ENCODE peak calls at places on chromosomes 11 and 22, in six cellular contexts. Q is cardiac muscle cell; W is neural progenitor cell; L is gastrocnemius medialis; S is naive thymus-derived CD4-positive, alpha-beta T cell; U is right lobe of liver. V is an unnamed sample.

GRCh38 chr11:65814131-65814959 is 19.4 kb upstream of the SNX32 start:
- DNase-seq in Q (no peak), W (no peak), L (no peak), S (no peak), U (no peak), V (no peak)

GRCh38 chr11:45094958-45095690 is 51.3 kb upstream of the PRDM11 start:
- DNase-seq in Q (no peak), W (no peak), L (no peak), S (no peak), U (no peak), V (no peak)

GRCh38 chr22:21778705-21779363 is 43.2 kb upstream of the YPEL1 start:
- DNase-seq in Q (no peak), W (no peak), L (no peak), S (no peak), U (no peak), V (no peak)

GRCh38 chr11:970319-970871 is 44.7 kb downstream of the AP2A2 start:
- DNase-seq in Q (no peak), W (no peak), L (no peak), S (peak; percentile 20), U (no peak), V (no peak)

GRCh38 chr11:71474141-71474770 is 21.3 kb downstream of the NADSYN1 start:
- DNase-seq in Q (no peak), W (no peak), L (no peak), S (no peak), U (no peak), V (no peak)

GRCh38 chr11:75490221-75491181 is 35.2 kb downstream of the GDPD5 start:
- DNase-seq in Q (no peak), W (no peak), L (no peak), S (no peak), U (no peak), V (no peak)

GRCh38 chr11:77871855-77872254 is 50.9 kb downstream of the AAMDC start:
- DNase-seq in Q (no peak), W (no peak), L (no peak), S (no peak), U (no peak), V (no peak)

GRCh38 chr11:108019870-108020540 is 11.3 kb downstream of the CUL5 start:
- DNase-seq in Q (peak; percentile 31), W (no peak), L (peak; percentile 24), S (no peak), U (no peak), V (no peak)

GRCh38 chr11:3855808-3856491 is 486 bp downstream of the STIM1 start:
- DNase-seq in Q (peak; percentile 51), W (peak; percentile 37), L (peak; percentile 64), S (peak; percentile 40), U (peak; percentile 83), V (no peak)

GRCh38 chr11:124740277-124740882 is 638 bp downstream of the NRGN start:
- DNase-seq in Q (no peak), W (peak; percentile 53), L (no peak), S (peak; percentile 50), U (peak; percentile 70), V (no peak)

GRCh38 chr11:7364660-7365059 is 113.0 kb downstream of the SYT9 start:
- DNase-seq in Q (no peak), W (no peak), L (no peak), S (no peak), U (no peak), V (no peak)

GRCh38 chr22:31122532-31123291 is at the start of gene INPP5J:
- DNase-seq in Q (peak; percentile 84), W (peak; percentile 58), L (no peak), S (no peak), U (no peak), V (no peak)

GRCh38 chr22:44580176-44580575 is 82.1 kb upstream of the RTL6 start:
- DNase-seq in Q (no peak), W (no peak), L (no peak), S (no peak), U (peak; percentile 11), V (no peak)

GRCh38 chr11:76770642-76771445 is 12.3 kb upstream of the TSKU start:
- DNase-seq in Q (no peak), W (peak; percentile 70), L (peak; percentile 58), S (no peak), U (peak; percentile 91), V (no peak)

GRCh38 chr11:65692367-65692766 is 19.7 kb upstream of the KAT5 start:
- DNase-seq in Q (no peak), W (no peak), L (no peak), S (no peak), U (no peak), V (no peak)

GRCh38 chr11:1757861-1758610 is 5.7 kb downstream of the CTSD start:
- DNase-seq in Q (no peak), W (no peak), L (no peak), S (peak; percentile 56), U (peak; percentile 64), V (no peak)

GRCh38 chr22:49881856-49882255 is 28.2 kb downstream of the ZBED4 start:
- DNase-seq in Q (no peak), W (no peak), L (no peak), S (no peak), U (no peak), V (peak; percentile 8)
- H3K4me3 ChIP-seq in Q (no peak overlapping the region), W (no peak overlapping the region), L (no peak overlapping the region), S (no peak overlapping the region), U (no peak overlapping the region), V (no peak overlapping the region)

GRCh38 chr22:43152355-43153071 is 1.2 kb downstream of the TSPO start:
- DNase-seq in Q (no peak), W (no peak), L (peak; percentile 45), S (peak; percentile 64), U (peak; percentile 76), V (no peak)

GRCh38 chr22:43152001-43152354 is 619 bp downstream of the TSPO start:
- DNase-seq in Q (no peak), W (no peak), L (no peak), S (no peak), U (no peak), V (no peak)

GRCh38 chr22:43151251-43152000 is at the start of gene TSPO:
- DNase-seq in Q (peak; percentile 57), W (peak; percentile 54), L (peak; percentile 59), S (peak; percentile 38), U (peak; percentile 86), V (no peak)

GRCh38 chr22:43148581-43148980 is 2.8 kb upstream of the TSPO start:
- DNase-seq in Q (no peak), W (no peak), L (no peak), S (no peak), U (no peak), V (no peak)

DNA sequence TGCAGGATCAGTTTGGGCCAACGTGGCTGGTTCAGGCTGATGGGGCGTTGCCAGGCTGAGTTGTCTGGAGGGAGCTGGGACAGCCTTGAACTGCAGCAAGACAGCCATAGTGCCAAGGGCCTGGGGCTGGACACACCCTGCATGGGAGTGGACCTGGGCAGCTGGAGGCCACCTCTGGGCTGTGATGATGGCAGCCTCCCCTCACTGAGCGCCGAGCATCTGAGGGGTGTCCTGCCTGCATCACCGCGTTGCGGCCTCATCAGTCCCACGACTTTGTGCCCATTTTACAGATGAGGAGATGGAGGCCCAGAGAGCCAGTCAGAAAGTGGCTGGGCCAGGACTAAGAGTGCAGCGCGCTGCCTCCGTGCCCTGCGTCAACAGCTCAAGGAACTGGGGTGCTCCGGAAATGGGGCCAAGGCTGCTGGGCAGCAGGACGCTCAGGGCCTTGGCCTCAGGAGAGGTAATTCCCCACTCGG is 590 bp upstream of the TSPO start:
- DNase-seq in Q (no peak), W (no peak), L (no peak), S (no peak), U (no peak), V (no peak)
- H3K4me3 ChIP-seq in Q (peak overlapping the region; percentile 36), W (peak overlapping the region; percentile 54), L (peak overlapping the region; percentile 78), S (peak overlapping the region; percentile 90), U (peak overlapping the region; percentile 77), V (peak overlapping the region; percentile 60)

DNA sequence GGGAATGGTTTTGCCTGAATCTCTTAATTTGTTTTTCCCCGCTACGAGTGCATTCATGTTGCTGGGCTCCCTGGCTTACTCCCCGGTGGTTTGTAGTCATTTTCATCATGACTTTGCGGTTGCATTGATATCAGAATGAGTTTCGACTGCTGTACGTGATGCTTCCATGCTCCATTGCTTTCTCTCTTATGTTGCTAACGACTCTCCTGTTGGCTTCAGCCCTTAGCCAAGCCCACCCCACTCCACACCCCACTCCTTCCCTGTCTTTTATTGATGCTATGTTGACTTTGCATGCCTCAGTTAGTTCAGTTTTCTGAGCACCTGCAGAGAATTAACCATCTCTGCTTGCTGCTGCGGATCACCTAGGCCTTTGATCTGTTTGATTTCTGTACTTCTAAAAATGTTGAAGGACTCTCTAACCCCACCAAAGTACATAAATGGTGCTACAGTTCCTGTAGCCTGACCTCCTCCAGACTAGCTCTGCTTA is 65.3 kb downstream of the ARFGAP2 start:
- DNase-seq in Q (no peak), W (no peak), L (no peak), S (no peak), U (no peak), V (peak; percentile 61)
- H3K4me3 ChIP-seq in Q (no peak overlapping the region), W (no peak overlapping the region), L (no peak overlapping the region), S (no peak overlapping the region), U (no peak overlapping the region), V (no peak overlapping the region)

DNA sequence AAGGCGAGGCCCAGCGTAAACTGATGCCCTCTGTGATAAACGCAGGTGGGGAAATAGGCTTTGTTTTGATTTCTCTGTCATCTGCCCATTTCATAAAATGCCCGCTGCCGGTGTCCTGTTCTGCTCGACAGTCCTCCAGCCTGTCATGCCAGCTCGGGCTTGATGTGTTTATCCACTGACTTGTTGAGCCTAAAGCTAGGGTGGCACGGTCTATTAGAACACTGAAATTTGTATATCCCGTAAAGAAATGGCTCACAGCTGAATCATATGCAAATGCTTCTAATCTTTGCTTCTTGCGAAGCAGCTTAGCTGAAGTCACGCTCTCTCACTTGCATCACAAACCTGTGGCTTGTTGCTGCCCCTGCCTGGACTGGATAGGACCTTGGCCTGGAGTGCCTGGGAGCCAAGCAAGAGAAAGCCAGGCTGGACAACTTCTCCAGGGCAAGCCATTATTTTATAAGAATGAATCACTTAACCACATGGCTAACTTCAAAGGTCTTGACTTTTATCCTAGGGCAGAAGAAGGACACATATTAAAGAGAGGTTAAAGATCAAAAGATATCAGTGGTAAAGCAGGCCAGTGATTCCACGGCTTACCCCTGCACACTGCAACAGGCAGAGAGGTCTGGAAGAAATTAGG is 33.1 kb downstream of the EHF start:
- DNase-seq in Q (no peak), W (peak; percentile 11), L (peak; percentile 51), S (no peak), U (peak; percentile 88), V (no peak)
- H3K4me3 ChIP-seq in Q (no peak overlapping the region), W (no peak overlapping the region), L (no peak overlapping the region), S (no peak overlapping the region), U (no peak overlapping the region), V (no peak overlapping the region)

GRCh38 chr22:46031965-46032851 is 55.2 kb upstream of the WNT7B start:
- DNase-seq in Q (no peak), W (no peak), L (no peak), S (no peak), U (peak; percentile 48), V (no peak)

GRCh38 chr22:46030241-46030880 is 53.4 kb upstream of the WNT7B start:
- DNase-seq in Q (no peak), W (no peak), L (no peak), S (no peak), U (peak; percentile 41), V (no peak)

GRCh38 chr22:46031066-46031465 is 54.1 kb upstream of the WNT7B start:
- DNase-seq in Q (no peak), W (no peak), L (no peak), S (no peak), U (peak; percentile 57), V (no peak)

GRCh38 chr22:46029574-46030200 is 52.7 kb upstream of the WNT7B start:
- DNase-seq in Q (no peak), W (no peak), L (no peak), S (no peak), U (peak; percentile 38), V (no peak)

GRCh38 chr22:46031561-46031960 is 54.6 kb upstream of the WNT7B start:
- DNase-seq in Q (no peak), W (no peak), L (no peak), S (no peak), U (no peak), V (no peak)
- H3K4me3 ChIP-seq in Q (no peak overlapping the region), W (no peak overlapping the region), L (no peak overlapping the region), S (no peak overlapping the region), U (no peak overlapping the region), V (no peak overlapping the region)

V was measured in GM12864.